ENCODE peak calls at places on chromosome 20, in six cellular contexts. R, W, Q, C, M and I are unnamed samples.

GRCh38 chr20:63752411-63753101 is 13.0 kb downstream of the SLC2A4RG start:
- DNase-seq in C (peak), M (no peak), R (no peak), W (peak), Q (no peak), I (no peak)

GRCh38 chr20:17652411-17652810 is 29.6 kb downstream of the RRBP1 start:
- DNase-seq in R (no peak), Q (no peak), W (no peak), M (no peak), C (no peak), I (no peak)

GRCh38 chr20:17622851-17623508 is 53.1 kb downstream of the DSTN start:
- DNase-seq in Q (no peak), R (no peak), M (no peak), C (no peak), W (no peak), I (no peak)

GRCh38 chr20:12605751-12606150 is 403.0 kb upstream of the SPTLC3 start:
- DNase-seq in Q (no peak), W (no peak), M (no peak), C (no peak), R (no peak), I (no peak)

GRCh38 chr20:62329389-62330377 is 26.9 kb downstream of the ADRM1 start:
- DNase-seq in Q (no peak), R (no peak), C (no peak), W (no peak), M (no peak), I (no peak)

GRCh38 chr20:11437611-11438380 is 479.9 kb upstream of the BTBD3 start:
- DNase-seq in Q (no peak), R (no peak), M (no peak), W (no peak), C (no peak), I (no peak)

GRCh38 chr20:33524261-33524660 is 34.4 kb downstream of the CBFA2T2 start:
- DNase-seq in C (no peak), M (no peak), W (no peak), R (no peak), Q (no peak), I (no peak)

GRCh38 chr20:39877792-39878191 is 811.2 kb downstream of the MAFB start:
- DNase-seq in C (no peak), R (no peak), Q (no peak), M (no peak), W (no peak), I (no peak)

GRCh38 chr20:63273635-63274380 is 1.2 kb downstream of the ARFGAP1 start:
- DNase-seq in M (no peak), Q (no peak), R (peak), C (no peak), W (peak), I (no peak)

GRCh38 chr20:4074877-4075455 is 59.6 kb upstream of the RNF24 start:
- DNase-seq in W (peak), M (no peak), C (no peak), R (no peak), Q (peak), I (no peak)

GRCh38 chr20:17227669-17228623 is 1.1 kb downstream of the PCSK2 start:
- DNase-seq in M (no peak), C (peak), Q (no peak), R (no peak), W (no peak), I (no peak)

GRCh38 chr20:62926229-62927127 is at the start of gene DIDO1:
- DNase-seq in W (peak), R (peak), M (peak), C (peak), Q (peak), I (peak)

GRCh38 chr20:24828992-24829648 is 119.9 kb upstream of the CST7 start:
- DNase-seq in M (no peak), C (no peak), R (no peak), W (no peak), Q (no peak), I (no peak)

GRCh38 chr20:11847827-11848226 is 69.9 kb upstream of the BTBD3 start:
- DNase-seq in M (no peak), R (no peak), C (no peak), W (no peak), Q (no peak), I (no peak)

GRCh38 chr20:64106981-64107735 is at the start of gene NPBWR2:
- DNase-seq in Q (no peak), M (no peak), C (peak), R (no peak), W (peak), I (no peak)

GRCh38 chr20:61899971-61900370 is 165.7 kb downstream of the TAF4 start:
- DNase-seq in R (no peak), W (no peak), C (no peak), Q (no peak), M (no peak), I (no peak)

GRCh38 chr20:17624070-17624469 is 54.2 kb downstream of the DSTN start:
- DNase-seq in W (no peak), Q (no peak), M (no peak), R (no peak), C (no peak), I (no peak)

GRCh38 chr20:36825374-36826104 is 50.4 kb upstream of the TLDC2 start:
- DNase-seq in Q (no peak), C (peak), W (no peak), R (no peak), M (no peak), I (no peak)

GRCh38 chr20:13302647-13303425 is 81.8 kb downstream of the ISM1 start:
- DNase-seq in Q (no peak), W (peak), R (peak), M (peak), C (peak), I (no peak)

GRCh38 chr20:36929290-36929689 is 22.2 kb downstream of the SAMHD1 start:
- DNase-seq in R (no peak), Q (no peak), M (no peak), W (no peak), C (no peak), I (no peak)

GRCh38 chr20:44780226-44780625 is 30.1 kb downstream of the RIMS4 start:
- DNase-seq in C (peak), R (peak), Q (peak), M (no peak), W (peak), I (no peak)

GRCh38 chr20:56628015-56628872 is 862 bp upstream of the TFAP2C start:
- DNase-seq in R (peak), Q (no peak), M (no peak), C (peak), W (no peak), I (no peak)

GRCh38 chr20:3854462-3854870 is 7.8 kb downstream of the MAVS start:
- DNase-seq in R (no peak), M (no peak), W (peak), Q (no peak), C (peak), I (no peak)

GRCh38 chr20:58797371-58798050 is 53.2 kb downstream of the GNAS-AS1 start:
- DNase-seq in C (no peak), R (no peak), M (no peak), W (no peak), Q (no peak), I (no peak)

GRCh38 chr20:37042986-37043972 is 52.5 kb downstream of the RBL1 start:
- DNase-seq in Q (no peak), C (no peak), W (no peak), R (no peak), M (no peak), I (no peak)

GRCh38 chr20:8800089-8800488 is 268.8 kb upstream of the PLCB4 start:
- DNase-seq in Q (no peak), M (no peak), W (no peak), C (no peak), R (no peak), I (no peak)

GRCh38 chr20:34511891-34512265 is 4.3 kb upstream of the DYNLRB1 start:
- DNase-seq in Q (no peak), W (no peak), C (no peak), M (no peak), R (no peak), I (no peak)

GRCh38 chr20:18032977-18033892 is 24.5 kb downstream of the OVOL2 start:
- DNase-seq in C (peak), M (no peak), Q (no peak), R (no peak), W (no peak), I (no peak)

GRCh38 chr20:35648836-35649235 is 15.9 kb downstream of the CPNE1 start:
- DNase-seq in R (no peak), W (no peak), C (no peak), Q (no peak), M (no peak), I (no peak)

GRCh38 chr20:37711001-37711400 is 17.2 kb downstream of the CTNNBL1 start:
- DNase-seq in Q (no peak), R (no peak), W (no peak), C (no peak), M (no peak), I (no peak)

GRCh38 chr20:39800548-39800947 is 838.4 kb downstream of the DHX35 start:
- DNase-seq in Q (no peak), M (no peak), W (no peak), R (no peak), C (no peak), I (no peak)

GRCh38 chr20:13778827-13779226 is 5.9 kb downstream of the ESF1 start:
- DNase-seq in W (no peak), Q (no peak), R (no peak), C (no peak), M (no peak), I (no peak)

GRCh38 chr20:61765081-61765870 is 300.4 kb downstream of the TAF4 start:
- DNase-seq in R (no peak), C (no peak), M (no peak), W (no peak), Q (no peak), I (no peak)

GRCh38 chr20:20366896-20367680 is 816 bp upstream of the INSM1 start:
- DNase-seq in W (no peak), R (no peak), Q (no peak), C (peak), M (no peak), I (no peak)

GRCh38 chr20:5039255-5039657 is 37.9 kb upstream of the SLC23A2 start:
- DNase-seq in W (no peak), Q (no peak), M (no peak), R (no peak), C (no peak), I (no peak)

GRCh38 chr20:2756056-2756611 is 44.3 kb downstream of the CPXM1 start:
- DNase-seq in C (peak), R (no peak), M (peak), Q (no peak), W (peak), I (no peak)
- TF ChIP-seq REST in C (no peak), R (no peak), M (no peak), Q (no peak), W (no peak), I (no peak)

GRCh38 chr20:45909817-45910669 is 1.9 kb downstream of the PLTP start:
- DNase-seq in C (no peak), R (no peak), W (no peak), Q (no peak), M (no peak), I (no peak)
- H3K27ac ChIP-seq in C (no peak), R (peak), W (peak), Q (peak), M (no peak), I (peak)

GRCh38 chr20:49676581-49677291 is 36.9 kb downstream of the B4GALT5 start:
- DNase-seq in R (peak), M (no peak), Q (no peak), C (no peak), W (peak), I (no peak)

GRCh38 chr20:49674383-49675352 is 39.0 kb downstream of the B4GALT5 start:
- DNase-seq in R (peak), C (no peak), M (peak), W (no peak), Q (no peak), I (no peak)

GRCh38 chr20:49675368-49676151 is 38.1 kb downstream of the B4GALT5 start:
- DNase-seq in R (peak), W (no peak), Q (no peak), M (no peak), C (no peak), I (no peak)

GRCh38 chr20:49680475-49680874 is 33.2 kb downstream of the B4GALT5 start:
- DNase-seq in C (no peak), W (no peak), R (no peak), M (no peak), Q (no peak), I (no peak)

GRCh38 chr20:49677777-49678758 is 35.6 kb downstream of the B4GALT5 start:
- DNase-seq in Q (no peak), W (peak), C (no peak), M (no peak), R (no peak), I (no peak)
- H3K4me3 ChIP-seq in Q (no peak), W (no peak), C (no peak), M (no peak), R (no peak), I (peak)

GRCh38 chr20:54139188-54139587 is 34.6 kb downstream of the CYP24A1 start:
- DNase-seq in C (no peak), Q (no peak), R (no peak), W (no peak), M (peak), I (no peak)

GRCh38 chr20:54140927-54141566 is 32.7 kb downstream of the CYP24A1 start:
- DNase-seq in Q (no peak), M (no peak), R (no peak), C (no peak), W (no peak), I (no peak)

GRCh38 chr20:54140067-54140466 is 33.7 kb downstream of the CYP24A1 start:
- DNase-seq in M (no peak), C (no peak), W (no peak), Q (no peak), R (no peak), I (no peak)

GRCh38 chr20:54138427-54138826 is 35.4 kb downstream of the CYP24A1 start:
- DNase-seq in M (no peak), W (no peak), C (no peak), Q (no peak), R (no peak), I (no peak)

GRCh38 chr20:54140486-54140885 is 33.3 kb downstream of the CYP24A1 start:
- DNase-seq in M (no peak), Q (no peak), W (no peak), R (no peak), C (no peak), I (no peak)
- TF ChIP-seq REST in M (no peak), Q (no peak), W (no peak), R (no peak), C (no peak), I (no peak)

DNA sequence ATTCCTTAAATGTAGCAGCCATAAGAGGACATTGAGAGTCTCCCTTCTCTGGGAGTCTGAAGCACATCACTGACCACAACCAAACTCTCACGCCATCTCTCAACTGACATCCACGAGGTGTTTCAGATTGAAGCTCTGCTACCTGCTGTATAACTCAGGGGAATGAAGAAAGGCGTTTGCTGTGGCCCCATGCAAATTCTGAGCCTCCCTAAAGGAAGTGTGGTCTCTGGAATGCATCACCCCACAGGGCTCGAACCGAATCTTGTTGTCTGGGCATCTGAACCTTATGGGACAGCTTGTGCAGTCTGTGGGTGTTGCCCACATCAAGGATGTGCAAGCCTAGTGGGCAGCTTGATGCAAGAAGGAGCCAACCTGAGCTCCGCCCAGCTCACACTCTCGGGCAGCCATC is 10.9 kb downstream of the PMEPA1 start:
- DNase-seq in Q (no peak), R (peak), M (no peak), C (no peak), W (no peak), I (peak)
- H3K27ac ChIP-seq in Q (no peak), R (peak), M (peak), C (peak), W (no peak), I (peak)

GRCh38 chr20:31516166-31516565 is 1.9 kb downstream of the HM13 start:
- DNase-seq in R (no peak), Q (no peak), C (no peak), M (no peak), W (no peak), I (no peak)
- H3K4me3 ChIP-seq in R (peak), Q (peak), C (peak), M (peak), W (no peak), I (no peak)

DNA sequence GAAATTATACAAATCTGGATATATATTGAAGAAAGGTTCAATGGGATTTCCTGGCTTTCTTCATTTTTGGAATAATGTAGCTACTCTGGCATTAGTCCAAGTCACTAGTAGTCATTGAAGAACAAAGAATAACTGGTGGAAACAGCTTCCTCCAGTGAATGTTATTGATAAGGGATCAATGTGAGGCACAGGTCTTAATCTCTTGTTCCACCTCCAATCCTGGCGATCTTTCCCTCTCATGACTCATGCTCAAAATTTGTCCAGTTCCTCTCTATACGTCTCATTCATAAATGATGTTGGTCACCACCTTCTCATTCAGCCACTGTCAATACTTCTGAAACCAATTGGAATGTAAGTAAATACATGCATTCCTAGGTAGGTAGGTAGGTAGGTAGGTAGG is 185.0 kb upstream of the BMP2 start:
- DNase-seq in Q (no peak), R (no peak), W (no peak), M (no peak), C (no peak), I (no peak)
- TF ChIP-seq REST in Q (no peak), R (no peak), W (no peak), M (no peak), C (no peak), I (no peak)